ENCODE peak calls at places on chromosomes 3 and 15, in ten cellular contexts. Y, D, F, V, A, Z, J, P, L and U are unnamed samples.
A peak's percentile ranks its signal among the peaks of the same experiment; 100 is the strongest.

GRCh38 chr3:145898487-145898886 is 262.5 kb downstream of the PLOD2 start:
- DNase-seq in Y (no peak), D (no peak), F (no peak), V (no peak), A (no peak), Z (peak; percentile 24), J (no peak), P (peak; percentile 17), L (peak; percentile 22), U (peak; percentile 6)

GRCh38 chr3:50124363-50125226 is 30.5 kb upstream of the SEMA3F start:
- DNase-seq in Y (no peak), D (no peak), F (no peak), V (peak; percentile 23), A (no peak), Z (peak; percentile 37), J (no peak), P (no peak), L (no peak), U (no peak)

GRCh38 chr15:39028069-39028468 is 463.5 kb upstream of the RASGRP1 start:
- DNase-seq in Y (no peak), D (no peak), F (no peak), V (peak; percentile 68), A (no peak), Z (no peak), J (no peak), P (peak; percentile 26), L (peak; percentile 69), U (peak; percentile 62)

GRCh38 chr3:65597952-65598413 is 440.7 kb downstream of the MAGI1 start:
- DNase-seq in Y (no peak), D (no peak), F (no peak), V (no peak), A (no peak), Z (peak; percentile 92), J (peak; percentile 61), P (no peak), L (no peak), U (no peak)

GRCh38 chr15:31145271-31145911 is 43.9 kb upstream of the TRPM1 start:
- DNase-seq in Y (no peak), D (no peak), F (no peak), V (peak; percentile 34), A (no peak), Z (no peak), J (no peak), P (no peak), L (no peak), U (peak; percentile 40)

GRCh38 chr15:36590838-36591237 is 11.4 kb downstream of the CDIN1 start:
- DNase-seq in Y (no peak), D (no peak), F (no peak), V (peak; percentile 11), A (no peak), Z (no peak), J (no peak), P (peak; percentile 70), L (peak; percentile 89), U (no peak)

GRCh38 chr3:99522147-99522546 is 116.2 kb upstream of the COL8A1 start:
- DNase-seq in Y (no peak), D (no peak), F (no peak), V (no peak), A (no peak), Z (no peak), J (no peak), P (no peak), L (no peak), U (no peak)

GRCh38 chr15:94258246-94258645 is 26.9 kb downstream of the MCTP2 start:
- DNase-seq in Y (no peak), D (no peak), F (no peak), V (no peak), A (no peak), Z (no peak), J (no peak), P (no peak), L (no peak), U (no peak)

GRCh38 chr3:30607032-30607833 is 832 bp downstream of the TGFBR2 start:
- DNase-seq in Y (peak; percentile 68), D (peak; percentile 49), F (peak; percentile 53), V (peak; percentile 60), A (peak; percentile 62), Z (peak; percentile 78), J (no peak), P (peak; percentile 50), L (peak; percentile 62), U (no peak)

GRCh38 chr3:188007897-188008296 is 146.1 kb upstream of the LPP start:
- DNase-seq in Y (no peak), D (no peak), F (no peak), V (no peak), A (no peak), Z (no peak), J (no peak), P (no peak), L (no peak), U (no peak)